ENCODE peak calls at places on chromosomes 11 and 22, in five cellular contexts. J is heart right ventricle, X is testis, W is IMR-90, O is lung. I is an unnamed sample. For H3K36me3, the result is how much of the 10 kb centered on the place peaks cover.

GRCh38 chr11:59776210-59777066 is 21.3 kb downstream of the STX3 start:
- DNase-seq in O (no peak), J (no peak), X (no peak), W (peak), I (peak)

GRCh38 chr11:126410649-126411048 is 55.2 kb downstream of the ST3GAL4 start:
- DNase-seq in J (peak), X (peak), O (peak), W (peak), I (no peak)

GRCh38 chr22:19981961-19982920 is 34.4 kb downstream of the ARVCF start:
- DNase-seq in W (no peak), O (no peak), X (no peak), J (no peak), I (no peak)

GRCh38 chr11:111663820-111664219 is 61.6 kb downstream of the SIK2 start:
- DNase-seq in W (no peak), O (peak), X (peak), J (peak), I (peak)

GRCh38 chr11:83349371-83349770 is 63.2 kb upstream of the CCDC90B start:
- DNase-seq in W (no peak), O (no peak), X (no peak), J (no peak), I (no peak)

GRCh38 chr22:20497426-20497825 is 1.8 kb upstream of the KLHL22 start:
- DNase-seq in O (no peak), W (no peak), J (no peak), X (no peak), I (no peak)

GRCh38 chr11:33320814-33321330 is 63.7 kb downstream of the HIPK3 start:
- DNase-seq in O (no peak), X (no peak), W (peak), J (no peak), I (no peak)

GRCh38 chr22:27381552-27381951 is 420.0 kb downstream of the MN1 start:
- DNase-seq in O (peak), W (no peak), X (no peak), J (no peak), I (no peak)

GRCh38 chr22:27825174-27825573 is 23.6 kb upstream of the MN1 start:
- DNase-seq in J (no peak), X (peak), W (no peak), O (no peak), I (no peak)

GRCh38 chr22:50151571-50152537 is 18.7 kb upstream of the PANX2 start:
- DNase-seq in O (no peak), X (no peak), J (no peak), W (no peak), I (no peak)

GRCh38 chr11:7251487-7251835 is 243 bp upstream of the SYT9 start:
- DNase-seq in O (no peak), W (no peak), J (no peak), X (no peak), I (no peak)

GRCh38 chr11:48083427-48083826 is 103.1 kb downstream of the PTPRJ start:
- DNase-seq in J (no peak), X (no peak), W (peak), O (no peak), I (peak)

GRCh38 chr22:38310518-38311330 is 6.5 kb downstream of the CSNK1E start:
- DNase-seq in J (no peak), O (no peak), W (no peak), X (no peak), I (no peak)

GRCh38 chr11:19323502-19323901 is 82.8 kb upstream of the E2F8 start:
- DNase-seq in W (no peak), X (no peak), J (no peak), O (no peak), I (no peak)

GRCh38 chr11:35009191-35009940 is 92.9 kb downstream of the PDHX start:
- DNase-seq in W (peak), J (no peak), O (peak), X (no peak), I (no peak)

GRCh38 chr11:45610627-45611026 is 54.8 kb downstream of the CHST1 start:
- DNase-seq in J (no peak), W (no peak), O (no peak), X (no peak), I (no peak)

GRCh38 chr22:48921411-48921903 is 906.2 kb downstream of the BRD1 start:
- DNase-seq in W (no peak), X (no peak), J (no peak), O (no peak), I (no peak)

GRCh38 chr11:129372609-129373488 is 2.8 kb upstream of the BARX2 start:
- DNase-seq in O (no peak), J (no peak), W (no peak), X (no peak), I (no peak)

GRCh38 chr11:2314136-2314524 is 12.3 kb downstream of the TSPAN32 start:
- DNase-seq in J (no peak), W (no peak), O (no peak), X (no peak), I (no peak)

GRCh38 chr11:23846902-23847422 is 649.9 kb upstream of the LUZP2 start:
- DNase-seq in J (no peak), W (no peak), X (no peak), O (no peak), I (no peak)

GRCh38 chr11:47394322-47395224 is 13.8 kb upstream of the SLC39A13 start:
- DNase-seq in O (peak), J (peak), X (no peak), W (peak), I (peak)

GRCh38 chr11:47177229-47177845 is 658 bp upstream of the ARFGAP2 start:
- DNase-seq in W (peak), O (peak), J (peak), X (peak), I (peak)

GRCh38 chr11:2741377-2742131 is 41.8 kb upstream of the KCNQ1OT1 start:
- DNase-seq in O (no peak), X (peak), W (peak), J (no peak), I (peak)

GRCh38 chr11:124749920-124750319 is 2.1 kb downstream of the VSIG2 start:
- DNase-seq in W (no peak), O (no peak), X (no peak), J (no peak), I (no peak)

GRCh38 chr11:1228183-1228821 is 5.4 kb downstream of the MUC5B start:
- DNase-seq in O (no peak), J (no peak), W (no peak), X (no peak), I (no peak)

GRCh38 chr11:2975594-2975993 is 16.5 kb downstream of the NAP1L4 start:
- DNase-seq in X (peak), J (peak), W (peak), O (no peak), I (peak)

GRCh38 chr11:72720806-72721205 is 31.4 kb downstream of the ARAP1 start:
- DNase-seq in O (no peak), W (no peak), J (no peak), X (no peak), I (no peak)

GRCh38 chr11:102421262-102421661 is 31.3 kb downstream of the TMEM123 start:
- DNase-seq in O (no peak), J (no peak), W (no peak), X (no peak), I (no peak)

GRCh38 chr22:40857309-40857851 is 432 bp downstream of the XPNPEP3 start:
- DNase-seq in O (no peak), J (no peak), W (no peak), X (no peak), I (no peak)

GRCh38 chr11:133441964-133442660 is 90.2 kb downstream of the OPCML start:
- DNase-seq in O (no peak), X (no peak), J (no peak), W (no peak), I (no peak)
- H3K4me3 ChIP-seq in O (no peak), X (no peak), J (no peak), W (no peak), I (no peak)

GRCh38 chr11:67498544-67498972 is 6.6 kb downstream of the PITPNM1 start:
- DNase-seq in X (no peak), J (peak), O (no peak), W (no peak), I (no peak)

GRCh38 chr11:67500818-67501584 is 4.2 kb downstream of the PITPNM1 start:
- DNase-seq in W (no peak), O (no peak), X (no peak), J (no peak), I (no peak)

GRCh38 chr11:67501854-67502253 is 3.3 kb downstream of the PITPNM1 start:
- DNase-seq in W (no peak), J (no peak), X (no peak), O (no peak), I (no peak)

GRCh38 chr11:67497656-67498291 is 7.4 kb downstream of the PITPNM1 start:
- DNase-seq in X (no peak), O (no peak), J (no peak), W (no peak), I (no peak)

GRCh38 chr11:67499808-67500793 is 5.1 kb downstream of the PITPNM1 start:
- DNase-seq in X (no peak), O (no peak), W (no peak), J (no peak), I (no peak)
- H3K36me3 ChIP-seq in X (under half), O (under half), W (under half), J (half or more), I (half or more)

GRCh38 chr22:30945653-30946052 is 22.9 kb downstream of the MORC2 start:
- DNase-seq in X (no peak), J (no peak), W (no peak), O (no peak), I (no peak)

GRCh38 chr22:30947821-30948454 is 20.6 kb downstream of the MORC2 start:
- DNase-seq in J (peak), W (peak), X (no peak), O (no peak), I (peak)

GRCh38 chr22:30946354-30946753 is 22.2 kb downstream of the MORC2 start:
- DNase-seq in W (no peak), X (no peak), J (no peak), O (no peak), I (no peak)

GRCh38 chr22:30948930-30949342 is 19.6 kb downstream of the MORC2 start:
- DNase-seq in O (no peak), X (no peak), J (no peak), W (peak), I (no peak)

GRCh38 chr22:30947163-30947820 is 21.3 kb downstream of the MORC2 start:
- DNase-seq in X (no peak), O (no peak), W (no peak), J (peak), I (no peak)
- TF ChIP-seq CTCF in X (no peak), O (no peak), W (no peak), J (no peak), I (no peak)

DNA sequence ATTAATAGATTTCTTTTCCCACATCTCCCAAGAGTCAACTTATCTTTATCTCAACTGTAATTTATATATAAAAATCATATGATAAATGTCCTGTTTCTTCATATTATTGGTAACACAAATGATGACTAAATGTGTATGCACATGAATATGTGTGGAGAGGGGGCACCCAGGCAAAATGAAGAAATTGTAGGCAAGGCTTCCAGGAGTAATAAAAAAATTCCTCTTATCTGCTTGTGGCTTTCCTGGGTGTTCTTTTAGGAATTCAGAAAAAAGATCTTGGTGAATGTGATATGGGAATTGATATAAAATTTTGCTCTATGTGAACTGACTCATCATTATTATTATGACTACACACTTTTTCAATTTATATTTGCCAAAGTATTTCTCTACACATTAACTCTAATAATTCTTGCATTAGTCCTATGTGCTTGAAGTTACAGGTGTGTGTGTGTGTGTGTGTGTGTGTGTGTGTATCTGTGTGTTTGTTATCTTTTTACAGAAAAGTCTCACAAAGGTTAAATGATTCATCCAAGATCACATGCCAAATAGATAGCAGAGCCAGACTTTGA is 197.8 kb downstream of the SOX6 start:
- DNase-seq in X (no peak), W (no peak), O (no peak), J (no peak), I (no peak)
- H3K4me3 ChIP-seq in X (no peak), W (no peak), O (no peak), J (no peak), I (no peak)

GRCh38 chr22:25697978-25698377 is 44.0 kb upstream of the MYO18B start:
- DNase-seq in J (no peak), O (no peak), W (no peak), X (no peak), I (no peak)
- H3K36me3 ChIP-seq in J (under half), O (under half), W (under half), X (under half), I (under half)

GRCh38 chr11:65530157-65530496 is 5.2 kb downstream of the SCYL1 start:
- DNase-seq in J (no peak), O (no peak), W (no peak), X (no peak), I (no peak)
- TF ChIP-seq CTCF in J (no peak), O (no peak), W (peak), X (no peak), I (peak)